ENCODE peak calls at places on chromosomes 16 and 17, in four cellular contexts. D is K562, X is SK-N-SH, R is GM23338. P is an unnamed sample.

GRCh38 chr17:73625975-73626706 is 18.1 kb downstream of the SDK2 start:
- DNase-seq in R (no peak), D (no peak), X (no peak), P (no peak)

GRCh38 chr17:64291268-64291851 is 28.3 kb upstream of the TEX2 start:
- DNase-seq in R (peak; percentile 69), D (peak; percentile 30), X (no peak), P (peak; percentile 53)

GRCh38 chr16:4767872-4768548 is 1.0 kb upstream of the ZNF500 start:
- DNase-seq in D (no peak), X (no peak), R (no peak), P (no peak)

GRCh38 chr16:12917653-12918052 is 16.3 kb downstream of the SHISA9 start:
- DNase-seq in R (peak; percentile 48), D (no peak), X (no peak), P (no peak)

GRCh38 chr16:49643429-49644142 is 212.3 kb downstream of the ZNF423 start:
- DNase-seq in R (no peak), X (no peak), D (no peak), P (no peak)

GRCh38 chr17:3754458-3755334 is 31.0 kb downstream of the HASPIN start:
- DNase-seq in X (peak; percentile 79), R (peak; percentile 100), D (peak; percentile 92), P (no peak)

GRCh38 chr17:54899721-54900456 is 763 bp upstream of the TOM1L1 start:
- DNase-seq in X (peak; percentile 78), D (peak; percentile 50), R (peak; percentile 70), P (no peak)

GRCh38 chr17:59558039-59558438 is 7.4 kb upstream of the DHX40 start:
- DNase-seq in D (no peak), R (no peak), X (no peak), P (no peak)

GRCh38 chr16:15946257-15947044 is 3.0 kb upstream of the ABCC1 start:
- DNase-seq in X (no peak), R (no peak), D (no peak), P (no peak)

GRCh38 chr17:35257080-35257701 is 14.3 kb downstream of the SLFN5 start:
- DNase-seq in X (no peak), R (peak; percentile 6), D (no peak), P (no peak)

GRCh38 chr16:46482895-46483294 is 138.3 kb downstream of the SHCBP1 start:
- DNase-seq in X (peak; percentile 3), R (peak; percentile 1), D (peak; percentile 7), P (no peak)

GRCh38 chr17:4345569-4345968 is 20.9 kb downstream of the UBE2G1 start:
- DNase-seq in R (no peak), X (no peak), D (no peak), P (no peak)

GRCh38 chr16:56119138-56119537 is 72.2 kb upstream of the GNAO1 start:
- DNase-seq in X (no peak), R (no peak), D (no peak), P (no peak)

GRCh38 chr17:42118126-42118510 is 3.0 kb downstream of the KAT2A start:
- DNase-seq in X (no peak), D (no peak), R (no peak), P (no peak)

GRCh38 chr17:44916781-44917241 is 1.5 kb upstream of the GFAP start:
- DNase-seq in R (no peak), D (no peak), X (peak; percentile 45), P (no peak)

GRCh38 chr17:62179525-62180161 is 114.6 kb upstream of the MED13 start:
- DNase-seq in X (no peak), D (peak; percentile 73), R (no peak), P (no peak)

GRCh38 chr16:62256406-62256805 is 220.2 kb upstream of the CDH8 start:
- DNase-seq in D (no peak), X (peak; percentile 7), R (peak; percentile 67), P (no peak)

GRCh38 chr16:53152321-53152720 is 97.5 kb downstream of the CHD9 start:
- DNase-seq in X (no peak), R (no peak), D (no peak), P (no peak)

GRCh38 chr16:85621698-85622433 is 8.7 kb downstream of the GSE1 start:
- DNase-seq in D (no peak), X (no peak), R (no peak), P (no peak)

GRCh38 chr16:5350118-5350517 is 252.5 kb upstream of the EEF2KMT start:
- DNase-seq in D (no peak), X (peak; percentile 21), R (peak; percentile 60), P (no peak)

GRCh38 chr16:1258906-1259759 is 3.3 kb downstream of the TPSD1 start:
- DNase-seq in D (no peak), X (peak; percentile 44), R (peak; percentile 45), P (no peak)

GRCh38 chr16:27691717-27692116 is 141.8 kb downstream of the KATNIP start:
- DNase-seq in X (no peak), R (no peak), D (no peak), P (no peak)

GRCh38 chr16:73091199-73091598 is 43.3 kb upstream of the ZFHX3 start:
- DNase-seq in D (no peak), X (no peak), R (no peak), P (no peak)

DNA sequence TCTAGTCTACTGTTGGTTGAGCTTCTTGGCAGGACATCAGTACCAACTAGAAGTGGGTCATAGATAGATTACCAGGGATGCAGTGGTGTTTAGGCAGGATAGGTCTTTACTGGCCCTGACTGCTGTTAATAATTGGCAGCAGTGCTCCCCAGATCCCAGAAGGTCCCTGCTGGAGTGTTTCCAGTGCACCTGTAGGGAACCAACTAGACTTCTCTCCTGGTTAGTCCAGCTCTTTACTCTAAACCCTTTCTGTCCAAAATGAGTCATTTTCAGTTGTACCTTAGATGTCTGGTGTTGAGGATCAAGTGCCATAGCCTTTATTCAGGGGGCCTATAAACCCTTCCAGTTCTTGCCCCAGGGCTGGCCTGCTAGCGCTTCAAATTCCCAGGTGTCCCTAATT is 8.7 kb downstream of the POLR2C start:
- DNase-seq in D (no peak), R (no peak), X (no peak), P (no peak)
- H3K27ac ChIP-seq in D (no peak overlapping the region), R (peak overlapping the region; percentile 32), X (peak overlapping the region; percentile 95), P (no peak overlapping the region)

GRCh38 chr16:89452925-89453324 is 37.4 kb downstream of the ANKRD11 start:
- DNase-seq in R (no peak), X (no peak), D (no peak), P (no peak)

GRCh38 chr16:89455692-89456091 is 34.7 kb downstream of the ANKRD11 start:
- DNase-seq in D (no peak), X (no peak), R (no peak), P (no peak)

GRCh38 chr16:89452241-89452640 is 38.1 kb downstream of the ANKRD11 start:
- DNase-seq in R (no peak), D (no peak), X (no peak), P (no peak)

GRCh38 chr16:89455178-89455577 is 35.2 kb downstream of the ANKRD11 start:
- DNase-seq in D (no peak), R (no peak), X (no peak), P (no peak)

DNA sequence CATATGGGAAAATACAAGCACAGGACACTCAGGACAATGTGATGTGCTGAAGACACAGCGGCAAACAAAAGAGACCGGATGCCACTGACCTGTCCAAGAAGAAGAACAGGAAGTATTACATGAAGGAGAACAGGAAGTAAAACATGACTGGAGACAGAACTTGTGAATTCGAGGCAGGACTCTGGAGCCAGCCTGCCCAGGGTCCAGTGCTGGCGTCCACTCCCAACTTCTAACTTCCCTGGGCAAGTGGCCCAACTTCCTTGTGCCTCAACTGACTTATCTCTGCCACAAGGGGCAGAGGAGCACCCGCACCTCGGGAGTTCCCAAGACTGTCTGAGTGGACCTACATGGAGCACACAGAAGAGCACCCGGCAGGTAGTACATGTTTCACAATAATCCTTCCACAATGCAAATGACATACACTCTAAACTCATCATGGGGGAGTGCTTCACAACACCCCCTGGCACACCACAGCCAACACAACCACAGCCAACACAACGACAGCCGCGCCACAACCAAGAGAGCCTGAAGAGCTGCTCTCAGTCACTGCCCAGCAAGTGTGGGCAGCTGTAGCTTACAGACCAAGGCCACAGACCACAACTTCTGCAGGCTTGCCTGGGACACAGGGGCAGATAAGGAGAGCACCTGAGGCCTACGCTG is 36.6 kb downstream of the ANKRD11 start:
- DNase-seq in D (peak; percentile 45), X (no peak), R (no peak), P (no peak)
- TF ChIP-seq CTCF in D (peak; percentile 48), X (peak; percentile 31), R (peak; percentile 34), P (no peak)

DNA sequence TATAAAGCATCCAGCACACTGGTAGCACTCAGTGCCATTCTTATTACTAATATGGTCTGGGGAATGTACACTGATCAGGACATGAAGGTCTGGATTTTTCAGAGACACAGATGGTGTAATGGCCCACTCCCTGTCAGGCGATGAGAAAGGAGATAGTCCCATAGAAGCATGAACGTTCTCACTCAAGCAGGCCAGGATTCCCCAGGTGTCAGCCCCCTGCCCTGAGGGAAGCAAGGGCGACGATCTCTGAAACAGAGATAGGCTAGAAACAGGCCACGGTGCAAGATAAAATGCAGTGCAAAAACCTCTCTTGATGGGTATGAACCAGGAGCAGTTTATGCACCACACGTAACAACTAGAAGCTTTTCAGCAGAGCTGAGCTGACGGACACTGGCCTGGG is 10.6 kb downstream of the PRPSAP1 start:
- DNase-seq in D (no peak), X (peak; percentile 34), R (no peak), P (no peak)
- TF ChIP-seq REST in D (no peak), X (no peak), R (no peak), P (no peak)

GRCh38 chr17:82614095-82614631 is 34.1 kb downstream of the WDR45B start:
- DNase-seq in R (no peak), X (no peak), D (no peak), P (no peak)
- H3K27ac ChIP-seq in R (no peak overlapping the region), X (no peak overlapping the region), D (no peak overlapping the region), P (no peak overlapping the region)

DNA sequence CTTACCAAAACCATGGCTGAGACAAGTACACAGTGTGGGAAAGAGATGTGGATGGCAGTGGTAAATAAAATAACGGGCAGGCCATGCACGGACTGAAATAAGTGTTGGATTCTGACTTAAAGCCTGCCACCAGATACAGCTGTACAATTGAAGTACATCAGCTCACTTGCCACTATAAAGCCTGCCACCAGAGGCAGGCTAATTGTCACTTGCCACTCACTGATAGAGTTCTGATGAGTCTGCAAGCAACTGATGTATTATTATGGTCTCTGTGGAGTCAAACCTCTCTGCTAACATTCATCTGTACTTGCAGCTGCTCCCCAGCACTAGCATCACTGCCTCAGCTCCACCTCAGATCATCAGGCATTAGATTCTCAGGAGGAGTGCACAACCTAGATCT is 93.0 kb downstream of the CYTH1 start:
- DNase-seq in X (no peak), D (no peak), R (no peak), P (no peak)
- TF ChIP-seq CTCF in X (no peak), D (no peak), R (no peak), P (no peak)

P was measured in HL-60.